ENCODE peak calls at places on chromosomes 2 and 18, in ten cellular contexts. X, M, Z, N, T, K, F, U, L and P are unnamed samples.

GRCh38 chr2:167595021-167595420 is 652.4 kb downstream of the STK39 start:
- DNase-seq in Z (no peak), K (no peak), L (no peak), F (no peak), T (no peak), U (no peak), N (no peak), M (no peak), X (no peak), P (no peak)

GRCh38 chr18:3652380-3653262 is 202.6 kb downstream of the TGIF1 start:
- DNase-seq in L (no peak), M (no peak), X (no peak), F (no peak), T (peak; percentile 100), N (peak; percentile 58), K (peak; percentile 84), Z (peak; percentile 99), U (no peak), P (no peak)

GRCh38 chr2:64807417-64807816 is 153.7 kb upstream of the SERTAD2 start:
- DNase-seq in F (no peak), Z (peak; percentile 100), N (no peak), U (no peak), M (no peak), K (peak; percentile 99), X (no peak), L (no peak), T (peak; percentile 98), P (no peak)

GRCh38 chr2:1787799-1788477 is 43.6 kb upstream of the PXDN start:
- DNase-seq in U (no peak), M (no peak), Z (no peak), K (no peak), X (no peak), T (no peak), L (no peak), N (no peak), F (no peak), P (no peak)

GRCh38 chr2:32688511-32688910 is 60.7 kb downstream of the TTC27 start:
- DNase-seq in X (no peak), K (peak; percentile 39), N (no peak), M (no peak), T (peak; percentile 78), U (no peak), Z (peak; percentile 90), F (no peak), L (no peak), P (no peak)

GRCh38 chr2:147663153-147663961 is 181.5 kb upstream of the ACVR2A start:
- DNase-seq in F (no peak), Z (no peak), T (no peak), X (no peak), M (no peak), N (no peak), K (no peak), L (no peak), U (no peak), P (no peak)

GRCh38 chr2:26971911-26972786 is 1.7 kb downstream of the MAPRE3 start:
- DNase-seq in F (no peak), L (no peak), N (no peak), U (no peak), M (no peak), X (no peak), Z (no peak), K (no peak), T (peak; percentile 45), P (no peak)

GRCh38 chr2:150643106-150643730 is 155.8 kb upstream of the RND3 start:
- DNase-seq in U (no peak), T (peak; percentile 78), L (no peak), X (no peak), F (no peak), Z (peak; percentile 94), M (no peak), N (no peak), K (no peak), P (no peak)

GRCh38 chr2:27118525-27119329 is at the start of gene CGREF1:
- DNase-seq in L (no peak), X (no peak), T (no peak), N (no peak), F (no peak), K (no peak), Z (no peak), M (peak; percentile 55), U (no peak), P (no peak)

GRCh38 chr2:223047260-223047761 is 4.7 kb upstream of the KCNE4 start:
- DNase-seq in X (no peak), Z (peak; percentile 89), F (no peak), M (no peak), T (peak; percentile 18), L (no peak), N (no peak), U (no peak), K (peak; percentile 93), P (no peak)
- TF ChIP-seq CTCF in X (no peak), Z (no peak), F (no peak), M (no peak), T (no peak), L (no peak), N (no peak), U (no peak), K (no peak), P (no peak)

GRCh38 chr2:79935046-79935729 is 369.4 kb downstream of the LRRTM1 start:
- DNase-seq in Z (no peak), N (no peak), F (no peak), L (no peak), U (no peak), M (no peak), K (no peak), X (no peak), T (no peak), P (no peak)

GRCh38 chr2:79936715-79937114 is 367.8 kb downstream of the LRRTM1 start:
- DNase-seq in K (no peak), X (no peak), F (no peak), U (no peak), N (no peak), L (no peak), M (no peak), Z (no peak), T (no peak), P (no peak)

GRCh38 chr2:79940366-79940765 is 364.2 kb downstream of the LRRTM1 start:
- DNase-seq in M (no peak), K (no peak), N (no peak), U (no peak), X (no peak), F (no peak), L (no peak), Z (no peak), T (no peak), P (no peak)

GRCh38 chr2:79938648-79939047 is 365.9 kb downstream of the LRRTM1 start:
- DNase-seq in Z (no peak), K (no peak), N (no peak), L (no peak), F (no peak), X (no peak), M (no peak), U (no peak), T (no peak), P (no peak)

DNA sequence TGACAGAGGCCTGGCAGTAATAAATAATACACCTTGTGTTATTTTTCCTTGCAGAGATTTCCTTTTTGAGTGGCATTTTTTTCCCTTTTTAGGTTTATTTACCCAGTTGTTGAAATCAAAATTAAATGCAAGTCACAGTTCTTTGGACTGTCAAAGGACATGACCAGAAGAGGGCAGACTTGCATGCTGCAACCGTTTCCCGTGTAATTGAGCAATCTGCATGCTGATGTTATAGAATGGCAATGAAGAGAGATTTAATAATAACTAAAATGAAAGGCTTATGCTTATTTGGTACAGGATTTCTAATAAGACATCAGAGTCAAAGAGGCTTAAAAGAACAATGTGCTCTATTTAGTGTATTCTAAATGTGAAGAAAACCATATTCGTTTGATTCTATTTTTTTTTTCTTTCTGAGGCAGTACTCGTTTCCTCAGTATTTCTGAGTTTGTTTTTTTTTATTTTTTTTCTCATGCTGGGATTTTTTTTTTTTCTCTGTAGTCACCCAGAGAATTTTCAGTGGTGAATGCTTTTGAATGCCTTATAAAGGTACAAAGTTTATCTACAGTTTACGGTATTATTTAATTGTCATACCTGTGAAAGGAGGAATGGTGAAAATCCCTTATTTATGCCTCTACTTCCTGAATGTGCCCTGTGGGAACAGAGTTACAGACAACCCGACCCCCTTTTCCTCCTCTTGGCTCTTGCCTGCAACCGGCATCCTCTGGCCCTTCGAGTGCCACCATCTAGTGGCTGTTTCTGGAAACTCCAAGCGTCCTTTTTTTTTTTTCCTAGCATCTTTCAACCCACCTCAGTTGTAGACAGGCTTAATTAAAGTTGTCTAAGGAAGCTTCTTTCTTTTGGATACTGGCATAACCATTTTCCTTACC is 368.5 kb downstream of the LRRTM1 start:
- DNase-seq in K (peak; percentile 25), X (no peak), T (peak; percentile 23), F (no peak), L (no peak), N (peak; percentile 24), M (peak; percentile 67), U (peak; percentile 16), Z (peak; percentile 49), P (no peak)
- TF ChIP-seq CTCF in K (peak; percentile 74), X (no peak), T (peak; percentile 77), F (peak; percentile 48), L (no peak), N (peak; percentile 65), M (peak; percentile 22), U (peak; percentile 77), Z (peak; percentile 92), P (peak; percentile 79)

GRCh38 chr2:174142290-174142689 is 106.0 kb downstream of the OLA1 start:
- DNase-seq in L (no peak), T (no peak), N (no peak), Z (no peak), F (no peak), K (no peak), U (no peak), M (no peak), X (no peak), P (no peak)

GRCh38 chr2:174138161-174138560 is 110.2 kb downstream of the OLA1 start:
- DNase-seq in Z (no peak), X (no peak), L (no peak), U (no peak), N (no peak), M (no peak), F (no peak), K (no peak), T (no peak), P (no peak)
- TF ChIP-seq CTCF in Z (peak; percentile 25), X (no peak), L (no peak), U (peak; percentile 14), N (no peak), M (peak; percentile 20), F (peak; percentile 11), K (peak; percentile 24), T (peak; percentile 47), P (peak; percentile 45)

GRCh38 chr18:48295586-48296311 is 113.4 kb downstream of the ZBTB7C start:
- DNase-seq in K (no peak), X (no peak), M (peak; percentile 66), F (no peak), T (no peak), Z (peak; percentile 6), N (no peak), U (no peak), L (no peak), P (peak; percentile 60)
- TF ChIP-seq CTCF in K (peak; percentile 34), X (no peak), M (no peak), F (peak; percentile 7), T (peak; percentile 41), Z (peak; percentile 50), N (peak; percentile 32), U (peak; percentile 28), L (no peak), P (peak; percentile 51)